ENCODE peak calls at places on chromosomes 13 and 19, in four cellular contexts. One of them, this sample, is unnamed.

GRCh38 chr13:49086711-49087110 is 111.0 kb downstream of the FNDC3A start:
- DNase-seq in suprapubic skin: no peak
- DNase-seq in body of pancreas: no peak
- DNase-seq in adrenal gland: no peak
- DNase-seq in this sample: no peak

GRCh38 chr19:5028229-5028886 is 59.4 kb downstream of the KDM4B start:
- DNase-seq in suprapubic skin: no peak
- DNase-seq in body of pancreas: no peak
- DNase-seq in adrenal gland: no peak
- DNase-seq in this sample: no peak

GRCh38 chr19:54572696-54573311 is 786 bp upstream of the LILRA2 start:
- DNase-seq in suprapubic skin: no peak
- DNase-seq in body of pancreas: no peak
- DNase-seq in adrenal gland: no peak
- DNase-seq in this sample: no peak

GRCh38 chr13:59261928-59262488 is 901.7 kb downstream of the DIAPH3 start:
- DNase-seq in suprapubic skin: no peak
- DNase-seq in body of pancreas: no peak
- DNase-seq in adrenal gland: no peak
- DNase-seq in this sample: no peak

GRCh38 chr19:47630594-47630993 is 21.7 kb downstream of the BICRA start:
- DNase-seq in suprapubic skin: no peak
- DNase-seq in body of pancreas: no peak
- DNase-seq in adrenal gland: no peak
- DNase-seq in this sample: no peak

GRCh38 chr13:39603424-39603947 is 493 bp upstream of the LHFPL6 start:
- DNase-seq in suprapubic skin: no peak
- DNase-seq in body of pancreas: no peak
- DNase-seq in adrenal gland: peak; percentile 20
- DNase-seq in this sample: peak; percentile 4

GRCh38 chr13:45511310-45512147 is 46.8 kb downstream of the COG3 start:
- DNase-seq in suprapubic skin: no peak
- DNase-seq in body of pancreas: peak; percentile 29
- DNase-seq in adrenal gland: peak; percentile 33
- DNase-seq in this sample: peak; percentile 34

GRCh38 chr19:1746401-1747284 is 6.7 kb upstream of the ONECUT3 start:
- DNase-seq in suprapubic skin: no peak
- DNase-seq in body of pancreas: no peak
- DNase-seq in adrenal gland: no peak
- DNase-seq in this sample: no peak

GRCh38 chr19:10219678-10220077 is 11.5 kb downstream of the S1PR2 start:
- DNase-seq in suprapubic skin: no peak
- DNase-seq in body of pancreas: no peak
- DNase-seq in adrenal gland: no peak
- DNase-seq in this sample: no peak

GRCh38 chr19:21321134-21321533 is 8.1 kb downstream of the ZNF708 start:
- DNase-seq in suprapubic skin: no peak
- DNase-seq in body of pancreas: no peak
- DNase-seq in adrenal gland: no peak
- DNase-seq in this sample: no peak

GRCh38 chr19:33241091-33241529 is 15.5 kb upstream of the SLC7A10 start:
- DNase-seq in suprapubic skin: no peak
- DNase-seq in body of pancreas: no peak
- DNase-seq in adrenal gland: no peak
- DNase-seq in this sample: no peak

GRCh38 chr13:49538404-49538803 is 42.7 kb downstream of the PHF11 start:
- DNase-seq in suprapubic skin: no peak
- DNase-seq in body of pancreas: no peak
- DNase-seq in adrenal gland: no peak
- DNase-seq in this sample: no peak

GRCh38 chr19:55341191-55342043 is 1.7 kb downstream of the KMT5C start:
- DNase-seq in suprapubic skin: peak; percentile 78
- DNase-seq in body of pancreas: peak; percentile 83
- DNase-seq in adrenal gland: peak; percentile 81
- DNase-seq in this sample: peak; percentile 33

GRCh38 chr13:100984349-100984748 is 309.8 kb upstream of the TMTC4 start:
- DNase-seq in suprapubic skin: no peak
- DNase-seq in body of pancreas: no peak
- DNase-seq in adrenal gland: no peak
- DNase-seq in this sample: no peak

GRCh38 chr13:85332595-85332994 is 466.6 kb downstream of the SLITRK6 start:
- DNase-seq in suprapubic skin: no peak
- DNase-seq in body of pancreas: no peak
- DNase-seq in adrenal gland: no peak
- DNase-seq in this sample: no peak

GRCh38 chr13:74040200-74040599 is 94.0 kb downstream of the KLF12 start:
- DNase-seq in suprapubic skin: no peak
- DNase-seq in body of pancreas: peak; percentile 27
- DNase-seq in adrenal gland: no peak
- DNase-seq in this sample: no peak

GRCh38 chr13:33194820-33195692 is 90.5 kb downstream of the STARD13 start:
- DNase-seq in suprapubic skin: no peak
- DNase-seq in body of pancreas: peak; percentile 69
- DNase-seq in adrenal gland: no peak
- DNase-seq in this sample: no peak
- H3K4me3 ChIP-seq in suprapubic skin: no peak overlapping the region
- H3K4me3 ChIP-seq in body of pancreas: no peak overlapping the region
- H3K4me3 ChIP-seq in adrenal gland: no peak overlapping the region
- H3K4me3 ChIP-seq in this sample: no peak overlapping the region

DNA sequence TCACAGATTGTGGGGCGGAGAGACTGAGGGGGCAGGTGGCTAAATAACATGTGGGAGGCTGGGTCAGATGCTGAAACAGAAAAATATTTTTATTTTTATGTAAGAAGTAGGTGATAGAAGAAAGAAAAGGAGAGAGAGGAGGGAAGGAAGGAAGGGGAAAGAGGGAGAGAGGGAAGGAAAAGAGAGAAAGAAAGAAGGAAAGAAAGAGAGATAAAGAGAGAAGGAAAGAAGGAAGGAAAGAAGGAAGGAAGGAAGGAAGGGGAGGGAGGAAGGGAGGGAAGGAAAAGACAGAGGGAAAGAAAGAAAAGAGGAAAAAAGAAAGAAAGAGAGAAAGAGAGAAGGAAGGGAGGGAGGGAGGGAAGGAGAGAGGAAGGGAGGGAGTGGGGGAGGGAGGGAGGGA is 224.9 kb downstream of the UQCRFS1 start:
- DNase-seq in suprapubic skin: no peak
- DNase-seq in body of pancreas: no peak
- DNase-seq in adrenal gland: no peak
- DNase-seq in this sample: no peak
- TF ChIP-seq POLR2A in suprapubic skin: no peak
- TF ChIP-seq POLR2A in body of pancreas: no peak
- TF ChIP-seq POLR2A in adrenal gland: no peak
- TF ChIP-seq POLR2A in this sample: no peak

DNA sequence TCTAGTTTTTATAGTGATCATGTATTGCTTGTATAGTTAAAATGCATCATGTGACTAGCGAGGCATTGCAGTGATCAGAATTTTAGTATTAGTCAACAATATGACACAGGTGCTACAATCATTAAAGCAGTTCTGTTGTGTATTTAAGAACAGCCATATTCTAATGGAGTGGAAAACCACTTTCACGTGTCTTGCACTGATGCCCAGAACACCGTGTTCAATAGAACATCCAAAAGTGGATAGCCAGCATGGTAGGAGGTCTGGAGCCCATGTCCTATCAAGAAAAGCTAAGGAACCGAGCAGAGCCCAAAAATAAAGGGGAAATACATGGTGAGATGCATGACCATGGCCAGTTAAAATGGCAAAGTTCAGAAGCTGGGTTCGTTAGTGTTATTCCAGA is 55.1 kb downstream of the FGF14 start:
- DNase-seq in suprapubic skin: no peak
- DNase-seq in body of pancreas: no peak
- DNase-seq in adrenal gland: no peak
- DNase-seq in this sample: no peak
- H3K27me3 ChIP-seq in suprapubic skin: no peaks in the 10 kb centered on the region
- H3K27me3 ChIP-seq in body of pancreas: no peaks in the 10 kb centered on the region
- H3K27me3 ChIP-seq in adrenal gland: peaks cover 3% of the 10 kb centered on the region
- H3K27me3 ChIP-seq in this sample: no peaks in the 10 kb centered on the region

DNA sequence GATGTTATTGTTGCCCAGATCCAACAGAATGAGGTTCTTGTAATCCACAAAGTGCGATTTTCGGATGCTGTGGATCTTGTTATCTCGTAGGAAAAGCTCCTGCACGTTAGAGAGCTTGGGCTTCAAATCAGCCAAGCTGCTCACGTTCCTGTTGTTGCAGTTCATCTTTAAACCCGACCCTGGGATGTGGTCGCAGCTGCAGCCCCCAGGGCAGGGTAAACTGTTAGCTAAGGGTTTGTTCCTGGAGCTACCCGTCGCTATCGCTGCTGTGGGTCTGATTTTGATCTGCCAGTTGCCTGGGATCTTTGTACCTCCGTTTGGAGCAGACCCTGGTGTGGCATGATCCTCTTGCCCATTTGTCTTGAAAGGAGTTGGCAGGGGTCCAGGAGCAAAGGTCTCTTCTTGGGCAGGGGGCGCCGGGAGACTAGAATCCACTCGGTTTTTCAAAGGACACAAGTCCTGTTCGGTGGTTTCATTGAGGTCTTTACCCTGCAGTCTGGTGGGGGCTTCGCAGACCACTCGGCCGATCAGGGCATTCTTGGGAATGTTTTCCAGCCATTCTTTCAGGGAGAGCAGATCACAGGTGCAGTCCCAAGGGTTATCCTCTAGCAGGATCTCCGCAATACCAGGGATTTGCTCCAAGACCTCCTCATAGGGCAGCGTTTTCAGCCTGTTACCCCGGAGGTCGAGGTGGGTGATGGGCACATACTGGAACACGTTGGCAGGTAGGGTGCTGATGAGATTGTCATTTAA is 1.8 kb downstream of the SLITRK1 start:
- DNase-seq in suprapubic skin: no peak
- DNase-seq in body of pancreas: peak; percentile 28
- DNase-seq in adrenal gland: no peak
- DNase-seq in this sample: no peak
- H3K4me3 ChIP-seq in suprapubic skin: no peak overlapping the region
- H3K4me3 ChIP-seq in body of pancreas: no peak overlapping the region
- H3K4me3 ChIP-seq in adrenal gland: no peak overlapping the region
- H3K4me3 ChIP-seq in this sample: no peak overlapping the region

DNA sequence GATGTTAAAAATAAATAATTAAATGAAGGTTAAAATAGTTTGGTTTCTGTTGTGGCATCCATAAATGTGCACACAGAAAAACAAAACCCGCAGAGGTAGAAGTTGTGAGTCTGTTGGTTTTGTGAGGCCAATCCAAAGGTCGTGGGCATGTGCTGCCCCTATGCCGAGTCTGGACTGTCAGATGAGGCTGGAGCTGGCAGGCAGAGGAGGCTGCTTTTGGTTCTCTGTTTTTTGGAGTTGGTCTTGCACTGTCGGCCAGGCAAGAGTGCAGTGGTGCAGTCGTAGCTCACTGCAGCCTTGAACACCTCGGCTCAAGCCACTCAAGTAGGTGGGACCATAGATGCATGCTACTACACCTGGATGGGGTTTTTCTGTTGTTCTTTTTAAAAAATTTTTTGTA is 43.7 kb downstream of the TSSK6 start:
- DNase-seq in suprapubic skin: no peak
- DNase-seq in body of pancreas: no peak
- DNase-seq in adrenal gland: no peak
- DNase-seq in this sample: no peak
- TF ChIP-seq POLR2A in suprapubic skin: no peak
- TF ChIP-seq POLR2A in body of pancreas: no peak
- TF ChIP-seq POLR2A in adrenal gland: no peak
- TF ChIP-seq POLR2A in this sample: no peak

GRCh38 chr19:42175952-42176648 is 41.4 kb downstream of the DEDD2 start:
- DNase-seq in suprapubic skin: no peak
- DNase-seq in body of pancreas: no peak
- DNase-seq in adrenal gland: no peak
- DNase-seq in this sample: peak; percentile 15
- H3K27me3 ChIP-seq in suprapubic skin: peaks cover 69% of the 10 kb centered on the region
- H3K27me3 ChIP-seq in body of pancreas: no peaks in the 10 kb centered on the region
- H3K27me3 ChIP-seq in adrenal gland: peaks cover 29% of the 10 kb centered on the region
- H3K27me3 ChIP-seq in this sample: peaks cover 12% of the 10 kb centered on the region

This sample was measured in prostate gland.